ENCODE peak calls at places on chromosomes 11 and 22, in nine cellular contexts. One of them, this sample, is unnamed.

GRCh38 chr11:33557201-33557600 is 143.4 kb downstream of the C11orf91 start:
- DNase-seq in K562: no peak
- DNase-seq in left ventricle myocardium inferior: no peak
- DNase-seq in keratinocyte: peak; percentile 62
- DNase-seq in adrenal gland: no peak
- DNase-seq in psoas muscle: no peak
- DNase-seq in foreskin fibroblast: peak; percentile 32
- DNase-seq in body of pancreas: no peak
- DNase-seq in right atrium auricular region: no peak
- DNase-seq in this sample: no peak

GRCh38 chr11:60970369-60970774 is 1.1 kb upstream of the CD6 start:
- DNase-seq in adrenal gland: peak; percentile 76
- DNase-seq in psoas muscle: peak; percentile 31
- DNase-seq in K562: peak; percentile 70
- DNase-seq in keratinocyte: no peak
- DNase-seq in foreskin fibroblast: peak; percentile 21
- DNase-seq in right atrium auricular region: no peak
- DNase-seq in body of pancreas: peak; percentile 68
- DNase-seq in left ventricle myocardium inferior: peak; percentile 51
- DNase-seq in this sample: peak; percentile 69

GRCh38 chr11:562046-562645 is 1.4 kb downstream of the RASSF7 start:
- DNase-seq in right atrium auricular region: no peak
- DNase-seq in keratinocyte: no peak
- DNase-seq in adrenal gland: no peak
- DNase-seq in K562: no peak
- DNase-seq in psoas muscle: no peak
- DNase-seq in left ventricle myocardium inferior: no peak
- DNase-seq in body of pancreas: no peak
- DNase-seq in foreskin fibroblast: no peak
- DNase-seq in this sample: no peak

GRCh38 chr11:103652013-103652412 is 384.4 kb upstream of the DDI1 start:
- DNase-seq in psoas muscle: no peak
- DNase-seq in body of pancreas: no peak
- DNase-seq in adrenal gland: no peak
- DNase-seq in K562: no peak
- DNase-seq in foreskin fibroblast: peak; percentile 51
- DNase-seq in left ventricle myocardium inferior: no peak
- DNase-seq in right atrium auricular region: no peak
- DNase-seq in keratinocyte: no peak
- DNase-seq in this sample: no peak

GRCh38 chr11:67611165-67611564 is 4.4 kb downstream of the NDUFV1 start:
- DNase-seq in adrenal gland: no peak
- DNase-seq in psoas muscle: no peak
- DNase-seq in right atrium auricular region: no peak
- DNase-seq in keratinocyte: no peak
- DNase-seq in body of pancreas: no peak
- DNase-seq in foreskin fibroblast: no peak
- DNase-seq in left ventricle myocardium inferior: no peak
- DNase-seq in K562: no peak
- DNase-seq in this sample: no peak

GRCh38 chr11:126113515-126113957 is 50.9 kb upstream of the CDON start:
- DNase-seq in left ventricle myocardium inferior: peak; percentile 85
- DNase-seq in right atrium auricular region: peak; percentile 97
- DNase-seq in K562: no peak
- DNase-seq in psoas muscle: peak; percentile 87
- DNase-seq in keratinocyte: peak; percentile 40
- DNase-seq in foreskin fibroblast: peak; percentile 95
- DNase-seq in adrenal gland: peak; percentile 94
- DNase-seq in body of pancreas: peak; percentile 93
- DNase-seq in this sample: peak; percentile 79

GRCh38 chr22:37336474-37337028 is 54.2 kb downstream of the CYTH4 start:
- DNase-seq in keratinocyte: no peak
- DNase-seq in K562: peak; percentile 86
- DNase-seq in psoas muscle: no peak
- DNase-seq in left ventricle myocardium inferior: no peak
- DNase-seq in foreskin fibroblast: no peak
- DNase-seq in body of pancreas: no peak
- DNase-seq in adrenal gland: no peak
- DNase-seq in right atrium auricular region: no peak
- DNase-seq in this sample: no peak

GRCh38 chr11:112044961-112045360 is 19.8 kb downstream of the DLAT start:
- DNase-seq in keratinocyte: no peak
- DNase-seq in foreskin fibroblast: no peak
- DNase-seq in psoas muscle: no peak
- DNase-seq in body of pancreas: peak; percentile 54
- DNase-seq in left ventricle myocardium inferior: no peak
- DNase-seq in right atrium auricular region: no peak
- DNase-seq in K562: peak; percentile 63
- DNase-seq in adrenal gland: no peak
- DNase-seq in this sample: no peak

GRCh38 chr22:42769574-42770447 is 49.1 kb upstream of the A4GALT start:
- DNase-seq in foreskin fibroblast: peak; percentile 74
- DNase-seq in body of pancreas: peak; percentile 64
- DNase-seq in psoas muscle: peak; percentile 64
- DNase-seq in adrenal gland: peak; percentile 85
- DNase-seq in right atrium auricular region: peak; percentile 90
- DNase-seq in left ventricle myocardium inferior: peak; percentile 66
- DNase-seq in K562: peak; percentile 62
- DNase-seq in keratinocyte: no peak
- DNase-seq in this sample: peak; percentile 65

GRCh38 chr11:112880454-112880853 is 80.8 kb upstream of the NCAM1 start:
- DNase-seq in right atrium auricular region: no peak
- DNase-seq in psoas muscle: no peak
- DNase-seq in foreskin fibroblast: no peak
- DNase-seq in left ventricle myocardium inferior: no peak
- DNase-seq in keratinocyte: no peak
- DNase-seq in adrenal gland: no peak
- DNase-seq in K562: no peak
- DNase-seq in body of pancreas: no peak
- DNase-seq in this sample: no peak

GRCh38 chr22:26197427-26197826 is 28.2 kb downstream of the SEZ6L start:
- DNase-seq in keratinocyte: no peak
- DNase-seq in psoas muscle: no peak
- DNase-seq in adrenal gland: no peak
- DNase-seq in K562: no peak
- DNase-seq in foreskin fibroblast: no peak
- DNase-seq in body of pancreas: no peak
- DNase-seq in left ventricle myocardium inferior: no peak
- DNase-seq in right atrium auricular region: no peak
- DNase-seq in this sample: no peak

GRCh38 chr22:38401336-38402084 is 53.5 kb downstream of the KCNJ4 start:
- DNase-seq in keratinocyte: no peak
- DNase-seq in psoas muscle: no peak
- DNase-seq in right atrium auricular region: no peak
- DNase-seq in K562: no peak
- DNase-seq in left ventricle myocardium inferior: no peak
- DNase-seq in adrenal gland: no peak
- DNase-seq in body of pancreas: no peak
- DNase-seq in foreskin fibroblast: no peak
- DNase-seq in this sample: no peak

GRCh38 chr11:120911943-120912342 is 112.0 kb upstream of the TBCEL start:
- DNase-seq in keratinocyte: no peak
- DNase-seq in K562: no peak
- DNase-seq in foreskin fibroblast: no peak
- DNase-seq in body of pancreas: no peak
- DNase-seq in right atrium auricular region: no peak
- DNase-seq in psoas muscle: no peak
- DNase-seq in left ventricle myocardium inferior: no peak
- DNase-seq in adrenal gland: no peak
- DNase-seq in this sample: no peak

GRCh38 chr11:73414977-73415492 is 38.8 kb downstream of the RELT start:
- DNase-seq in psoas muscle: no peak
- DNase-seq in body of pancreas: no peak
- DNase-seq in K562: no peak
- DNase-seq in left ventricle myocardium inferior: no peak
- DNase-seq in right atrium auricular region: no peak
- DNase-seq in foreskin fibroblast: peak; percentile 67
- DNase-seq in keratinocyte: no peak
- DNase-seq in adrenal gland: no peak
- DNase-seq in this sample: no peak

GRCh38 chr11:45155058-45155551 is 8.7 kb downstream of the PRDM11 start:
- DNase-seq in foreskin fibroblast: no peak
- DNase-seq in left ventricle myocardium inferior: no peak
- DNase-seq in keratinocyte: no peak
- DNase-seq in right atrium auricular region: peak; percentile 61
- DNase-seq in adrenal gland: peak; percentile 29
- DNase-seq in body of pancreas: no peak
- DNase-seq in K562: no peak
- DNase-seq in psoas muscle: no peak
- DNase-seq in this sample: no peak

GRCh38 chr11:117201516-117201866 is 2.3 kb downstream of the TAGLN start:
- DNase-seq in foreskin fibroblast: no peak
- DNase-seq in keratinocyte: no peak
- DNase-seq in K562: no peak
- DNase-seq in right atrium auricular region: no peak
- DNase-seq in left ventricle myocardium inferior: no peak
- DNase-seq in adrenal gland: no peak
- DNase-seq in body of pancreas: no peak
- DNase-seq in psoas muscle: no peak
- DNase-seq in this sample: no peak

GRCh38 chr11:117201906-117202305 is 2.7 kb downstream of the TAGLN start:
- DNase-seq in foreskin fibroblast: no peak
- DNase-seq in adrenal gland: no peak
- DNase-seq in left ventricle myocardium inferior: no peak
- DNase-seq in right atrium auricular region: no peak
- DNase-seq in keratinocyte: no peak
- DNase-seq in K562: no peak
- DNase-seq in psoas muscle: no peak
- DNase-seq in body of pancreas: no peak
- DNase-seq in this sample: no peak

GRCh38 chr11:117202386-117203068 is 3.4 kb downstream of the TAGLN start:
- DNase-seq in adrenal gland: no peak
- DNase-seq in psoas muscle: no peak
- DNase-seq in left ventricle myocardium inferior: no peak
- DNase-seq in right atrium auricular region: no peak
- DNase-seq in K562: no peak
- DNase-seq in keratinocyte: no peak
- DNase-seq in foreskin fibroblast: no peak
- DNase-seq in body of pancreas: no peak
- DNase-seq in this sample: no peak

GRCh38 chr11:117199916-117200812 is 994 bp downstream of the TAGLN start:
- DNase-seq in keratinocyte: no peak
- DNase-seq in psoas muscle: no peak
- DNase-seq in adrenal gland: no peak
- DNase-seq in K562: no peak
- DNase-seq in right atrium auricular region: no peak
- DNase-seq in left ventricle myocardium inferior: no peak
- DNase-seq in body of pancreas: no peak
- DNase-seq in foreskin fibroblast: no peak
- DNase-seq in this sample: peak; percentile 13

DNA sequence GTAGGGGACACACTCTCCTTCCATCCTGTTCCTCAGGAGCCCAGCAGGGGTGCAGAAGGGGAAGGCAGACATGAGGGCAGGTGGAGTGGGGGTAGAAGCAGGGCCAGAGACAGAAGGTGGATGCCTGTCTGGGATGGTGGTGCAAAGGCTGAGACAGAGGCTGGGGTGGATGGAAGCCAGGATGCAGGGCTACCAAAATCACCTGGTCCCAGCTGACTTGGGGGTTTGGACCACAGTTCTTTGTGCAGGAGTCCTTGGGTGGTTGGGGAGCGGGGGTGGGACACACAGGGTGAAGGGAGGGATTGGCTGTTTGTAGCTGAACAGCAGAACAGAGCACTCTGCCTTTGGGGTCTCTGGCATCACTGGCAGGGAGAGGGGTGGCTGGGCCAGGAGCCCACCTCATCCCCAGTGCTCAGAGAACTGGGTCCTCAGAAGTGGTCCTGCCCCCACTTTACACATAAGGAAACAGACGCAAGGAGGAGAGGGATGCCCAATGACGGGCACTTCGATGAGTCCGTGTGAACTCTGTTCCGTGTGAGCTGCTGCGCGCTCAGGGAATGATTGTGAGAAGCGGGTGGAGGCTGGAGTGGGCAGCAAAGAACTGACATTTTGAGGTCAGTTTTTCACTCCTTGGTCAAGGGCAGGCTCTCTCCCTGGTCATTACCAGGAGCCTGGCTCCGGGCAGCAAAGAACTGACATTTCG is 1.8 kb downstream of the TAGLN start:
- DNase-seq in right atrium auricular region: no peak
- DNase-seq in body of pancreas: no peak
- DNase-seq in foreskin fibroblast: no peak
- DNase-seq in left ventricle myocardium inferior: no peak
- DNase-seq in psoas muscle: no peak
- DNase-seq in adrenal gland: no peak
- DNase-seq in K562: no peak
- DNase-seq in keratinocyte: no peak
- DNase-seq in this sample: no peak
- TF ChIP-seq CTCF in right atrium auricular region: no peak
- TF ChIP-seq CTCF in body of pancreas: no peak
- TF ChIP-seq CTCF in foreskin fibroblast: no peak
- TF ChIP-seq CTCF in left ventricle myocardium inferior: no peak
- TF ChIP-seq CTCF in psoas muscle: no peak
- TF ChIP-seq CTCF in adrenal gland: no peak
- TF ChIP-seq CTCF in K562: no peak
- TF ChIP-seq CTCF in keratinocyte: no peak
- TF ChIP-seq CTCF in this sample: no peak

GRCh38 chr11:78046486-78046854 is 17.2 kb upstream of the THRSP start:
- DNase-seq in foreskin fibroblast: no peak
- DNase-seq in K562: no peak
- DNase-seq in body of pancreas: no peak
- DNase-seq in psoas muscle: no peak
- DNase-seq in adrenal gland: no peak
- DNase-seq in keratinocyte: no peak
- DNase-seq in left ventricle myocardium inferior: no peak
- DNase-seq in right atrium auricular region: no peak
- DNase-seq in this sample: no peak
- H3K4me3 ChIP-seq in foreskin fibroblast: no peak overlapping the region
- H3K4me3 ChIP-seq in K562: no peak overlapping the region
- H3K4me3 ChIP-seq in body of pancreas: no peak overlapping the region
- H3K4me3 ChIP-seq in psoas muscle: peak overlapping the region; percentile 72
- H3K4me3 ChIP-seq in adrenal gland: no peak overlapping the region
- H3K4me3 ChIP-seq in keratinocyte: no peak overlapping the region
- H3K4me3 ChIP-seq in left ventricle myocardium inferior: peak overlapping the region; percentile 64
- H3K4me3 ChIP-seq in right atrium auricular region: no peak overlapping the region
- H3K4me3 ChIP-seq in this sample: no peak overlapping the region

DNA sequence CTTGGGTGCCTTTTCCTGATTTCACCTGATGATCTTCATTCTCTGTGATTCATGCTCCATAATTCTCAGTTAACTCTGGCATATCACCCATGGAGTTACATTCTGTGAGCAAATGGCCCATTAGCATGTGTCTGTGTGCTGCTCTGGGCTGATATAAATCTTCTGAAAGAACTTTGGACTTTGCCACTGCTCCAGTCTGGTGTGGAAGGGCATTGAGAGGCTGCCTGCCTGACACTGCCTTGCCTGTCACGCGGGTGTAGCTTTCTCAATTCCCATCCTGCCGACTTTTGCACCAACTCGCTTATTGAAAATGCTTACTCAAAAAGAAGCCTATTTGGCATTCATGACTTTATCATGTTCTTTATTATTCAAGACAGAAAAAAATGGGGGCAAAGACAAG is 42.2 kb downstream of the FAT3 start:
- DNase-seq in keratinocyte: no peak
- DNase-seq in foreskin fibroblast: no peak
- DNase-seq in right atrium auricular region: no peak
- DNase-seq in K562: no peak
- DNase-seq in psoas muscle: no peak
- DNase-seq in body of pancreas: no peak
- DNase-seq in adrenal gland: no peak
- DNase-seq in left ventricle myocardium inferior: no peak
- DNase-seq in this sample: no peak
- TF ChIP-seq CTCF in keratinocyte: no peak
- TF ChIP-seq CTCF in foreskin fibroblast: no peak
- TF ChIP-seq CTCF in right atrium auricular region: no peak
- TF ChIP-seq CTCF in K562: no peak
- TF ChIP-seq CTCF in psoas muscle: no peak
- TF ChIP-seq CTCF in body of pancreas: no peak
- TF ChIP-seq CTCF in adrenal gland: no peak
- TF ChIP-seq CTCF in left ventricle myocardium inferior: no peak
- TF ChIP-seq CTCF in this sample: no peak

GRCh38 chr11:66011785-66012303 is at the start of gene CST6:
- DNase-seq in right atrium auricular region: no peak
- DNase-seq in foreskin fibroblast: no peak
- DNase-seq in body of pancreas: no peak
- DNase-seq in left ventricle myocardium inferior: no peak
- DNase-seq in adrenal gland: no peak
- DNase-seq in K562: no peak
- DNase-seq in keratinocyte: no peak
- DNase-seq in psoas muscle: no peak
- DNase-seq in this sample: no peak
- H3K4me3 ChIP-seq in right atrium auricular region: peak within 1 kb of the TSS; percentile 1
- H3K4me3 ChIP-seq in foreskin fibroblast: no peak within 1 kb of the TSS
- H3K4me3 ChIP-seq in body of pancreas: no peak within 1 kb of the TSS
- H3K4me3 ChIP-seq in left ventricle myocardium inferior: peak within 1 kb of the TSS; percentile 46
- H3K4me3 ChIP-seq in adrenal gland: peak within 1 kb of the TSS; percentile 23
- H3K4me3 ChIP-seq in K562: no peak within 1 kb of the TSS
- H3K4me3 ChIP-seq in keratinocyte: no peak within 1 kb of the TSS
- H3K4me3 ChIP-seq in psoas muscle: peak within 1 kb of the TSS; percentile 49
- H3K4me3 ChIP-seq in this sample: no peak within 1 kb of the TSS